ENCODE peak calls at places on chromosomes 16 and 17, in five cellular contexts. F, J, A, Y and N are unnamed samples.

GRCh38 chr17:65536573-65537342 is 24.7 kb downstream of the AXIN2 start:
- DNase-seq in A (no peak), J (no peak), Y (no peak), F (no peak), N (no peak)

GRCh38 chr16:10738231-10739077 is 5.2 kb upstream of the NUBP1 start:
- DNase-seq in J (peak), Y (peak), F (peak), A (peak), N (peak)

GRCh38 chr17:73435412-73435811 is 123.6 kb upstream of the CDC42EP4 start:
- DNase-seq in J (no peak), Y (no peak), A (no peak), F (no peak), N (no peak)

GRCh38 chr17:68468785-68469184 is 11.5 kb upstream of the WIPI1 start:
- DNase-seq in F (no peak), J (no peak), A (peak), Y (no peak), N (peak)

GRCh38 chr17:31008374-31009035 is 37.7 kb downstream of the RNF135 start:
- DNase-seq in F (no peak), J (no peak), Y (no peak), A (no peak), N (peak)

GRCh38 chr17:76816590-76817135 is 51.5 kb upstream of the MGAT5B start:
- DNase-seq in Y (peak), A (peak), J (no peak), F (peak), N (peak)

GRCh38 chr17:62775876-62776275 is 32.2 kb downstream of the MARCHF10 start:
- DNase-seq in Y (no peak), F (no peak), J (no peak), A (no peak), N (peak)

GRCh38 chr17:76191891-76192290 is 48.4 kb downstream of the RNF157 start:
- DNase-seq in Y (no peak), F (no peak), J (peak), A (no peak), N (no peak)

GRCh38 chr17:78362232-78362631 is 2.4 kb upstream of the SOCS3 start:
- DNase-seq in J (no peak), A (no peak), Y (no peak), F (no peak), N (no peak)

GRCh38 chr17:50731575-50732460 is 12.4 kb downstream of the LUC7L3 start:
- DNase-seq in J (no peak), Y (no peak), A (no peak), F (no peak), N (no peak)

GRCh38 chr17:79835953-79836951 is 3.0 kb downstream of the CBX4 start:
- DNase-seq in A (no peak), F (peak), Y (peak), J (no peak), N (peak)

GRCh38 chr17:1769826-1770477 is 8.1 kb downstream of the SERPINF1 start:
- DNase-seq in A (peak), J (no peak), Y (no peak), F (peak), N (no peak)

GRCh38 chr17:11618861-11619566 is 20.7 kb downstream of the DNAH9 start:
- DNase-seq in F (peak), Y (no peak), A (peak), J (no peak), N (no peak)

GRCh38 chr17:68732301-68732749 is 131.2 kb upstream of the FAM20A start:
- DNase-seq in Y (no peak), F (no peak), J (no peak), A (no peak), N (no peak)

GRCh38 chr17:31226373-31226772 is 70.7 kb downstream of the OMG start:
- DNase-seq in F (no peak), J (no peak), Y (no peak), A (no peak), N (no peak)

GRCh38 chr16:59699786-59700185 is 965.7 kb upstream of the GOT2 start:
- DNase-seq in Y (no peak), F (no peak), J (no peak), A (no peak), N (no peak)

GRCh38 chr16:71337631-71338030 is 20.9 kb upstream of the CALB2 start:
- DNase-seq in A (no peak), J (no peak), Y (no peak), F (no peak), N (no peak)

GRCh38 chr17:44970136-44970737 is 2.1 kb upstream of the C1QL1 start:
- DNase-seq in A (no peak), F (no peak), J (no peak), Y (no peak), N (no peak)

GRCh38 chr17:4477286-4477791 is 21.3 kb upstream of the SPNS2 start:
- DNase-seq in J (no peak), A (no peak), Y (no peak), F (no peak), N (no peak)

GRCh38 chr17:28875856-28876564 is 21.2 kb downstream of the ERAL1 start:
- DNase-seq in F (no peak), J (no peak), Y (no peak), A (no peak), N (no peak)

GRCh38 chr17:49494937-49495841 is at the start of gene NGFR:
- DNase-seq in J (no peak), A (no peak), F (no peak), Y (peak), N (peak)

GRCh38 chr16:56614549-56614991 is 6.2 kb downstream of the MT2A start:
- DNase-seq in F (peak), J (no peak), Y (no peak), A (peak), N (peak)

GRCh38 chr17:81912441-81913309 is 1.5 kb upstream of the PCYT2 start:
- DNase-seq in Y (peak), J (no peak), A (no peak), F (no peak), N (no peak)

GRCh38 chr17:40633871-40634270 is 13.7 kb downstream of the SMARCE1 start:
- DNase-seq in F (no peak), J (no peak), Y (no peak), A (no peak), N (peak)

GRCh38 chr16:29290631-29291247 is 115.8 kb downstream of the NPIPB11 start:
- DNase-seq in A (peak), J (peak), Y (peak), F (peak), N (peak)

GRCh38 chr17:34581446-34582184 is 2.2 kb downstream of the TMEM132E start:
- DNase-seq in J (no peak), A (no peak), Y (no peak), F (no peak), N (no peak)

GRCh38 chr17:9443811-9444210 is 131.8 kb downstream of the STX8 start:
- DNase-seq in A (no peak), J (no peak), Y (no peak), F (no peak), N (no peak)

GRCh38 chr16:82008957-82009592 is 2.2 kb downstream of the SDR42E1 start:
- DNase-seq in F (no peak), J (no peak), A (no peak), Y (no peak), N (no peak)

GRCh38 chr17:1714488-1714979 is 4.4 kb upstream of the TLCD2 start:
- DNase-seq in Y (peak), J (no peak), A (peak), F (peak), N (peak)

GRCh38 chr16:54817432-54817831 is 113.2 kb upstream of the IRX5 start:
- DNase-seq in Y (peak), J (no peak), F (peak), A (peak), N (no peak)

DNA sequence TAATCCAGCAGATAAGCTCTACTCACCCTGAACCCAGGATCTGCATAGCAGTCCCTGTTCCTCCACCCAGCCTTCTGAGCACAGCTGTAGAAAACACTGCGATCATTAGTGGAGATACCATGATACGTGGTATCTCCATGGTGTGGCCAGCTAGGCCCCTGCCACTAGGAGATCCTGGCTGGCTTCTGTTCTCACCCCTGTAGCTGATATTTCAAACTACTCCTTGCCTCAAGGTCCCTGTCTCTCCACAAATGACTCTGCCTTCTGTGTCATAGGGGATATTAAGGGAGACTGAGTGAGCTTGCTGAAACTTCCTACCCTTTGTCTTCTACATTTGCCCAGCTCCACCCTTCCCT is 44.3 kb downstream of the ERN1 start:
- DNase-seq in F (no peak), A (no peak), Y (peak), J (no peak), N (no peak)
- TF ChIP-seq BHLHE40 in F (no peak), A (no peak), Y (no peak), J (no peak), N (no peak)

DNA sequence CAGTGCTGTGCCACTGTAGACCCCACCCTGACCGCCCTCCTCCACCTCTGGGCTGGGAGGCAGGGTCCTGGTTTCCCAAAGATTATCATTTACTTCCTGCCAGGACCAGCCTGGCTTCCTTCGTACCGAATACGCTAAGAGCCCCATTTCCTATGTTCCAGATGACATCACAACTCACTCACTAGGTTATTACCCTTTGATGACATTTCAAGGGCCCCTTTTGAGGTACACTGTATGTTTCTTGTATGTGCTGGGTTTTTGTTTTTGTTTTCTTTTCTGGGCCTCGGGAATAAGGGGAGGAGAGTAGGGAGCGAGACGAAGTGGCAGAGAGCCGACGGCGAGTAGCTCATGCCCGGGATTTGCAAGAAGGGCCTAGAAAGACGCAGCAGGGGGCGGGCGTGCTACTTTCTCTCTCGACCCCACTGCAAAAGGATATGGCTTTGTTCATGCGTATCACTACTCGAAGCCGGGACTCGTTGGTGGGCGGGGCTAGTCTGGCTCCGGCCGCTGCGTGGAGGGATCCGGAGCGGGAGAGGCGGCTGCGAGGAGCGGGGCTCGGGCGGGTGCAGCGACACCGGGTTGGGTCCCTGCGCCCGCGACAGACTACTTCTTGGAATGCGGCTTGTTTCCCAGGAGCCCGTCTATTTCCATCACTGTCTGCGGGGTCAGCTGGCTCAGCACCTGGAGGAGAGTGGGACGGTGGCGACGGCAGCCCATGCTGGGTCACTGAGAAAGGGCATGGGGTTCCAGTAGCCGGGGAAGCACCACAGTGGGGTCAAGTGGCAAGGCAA is 6.6 kb upstream of the RNF227 start:
- DNase-seq in Y (no peak), F (peak), A (no peak), J (no peak), N (peak)
- TF ChIP-seq CTCF in Y (no peak), F (no peak), A (no peak), J (no peak), N (no peak)

DNA sequence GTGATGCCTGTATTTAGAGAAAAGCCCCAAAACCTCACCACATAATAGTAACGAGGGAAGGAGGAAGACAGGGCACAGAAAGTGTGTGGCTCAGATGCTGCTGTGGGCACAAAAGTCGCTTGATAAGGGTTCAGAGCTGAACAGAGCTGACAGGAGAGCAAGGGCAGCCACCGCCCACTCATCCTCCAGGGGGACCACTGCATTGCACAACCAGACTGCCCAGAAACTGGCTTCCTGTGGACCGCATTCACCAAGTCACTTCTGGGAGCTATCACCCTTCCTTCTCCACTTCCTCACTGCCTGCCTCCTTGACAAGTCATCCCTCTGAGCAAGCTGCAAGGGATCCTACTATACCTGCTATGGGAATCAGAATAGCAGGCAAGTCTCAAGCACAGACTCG is 512.4 kb upstream of the CDH11 start:
- DNase-seq in A (no peak), F (no peak), Y (no peak), J (no peak), N (peak)
- TF ChIP-seq BHLHE40 in A (no peak), F (no peak), Y (no peak), J (no peak), N (no peak)

GRCh38 chr17:60901222-60901621 is 223.6 kb downstream of the BCAS3 start:
- DNase-seq in J (no peak), F (no peak), A (no peak), Y (no peak), N (peak)
- TF ChIP-seq CTCF in J (no peak), F (no peak), A (no peak), Y (no peak), N (peak)